ENCODE peak calls at places on chromosomes 4 and X, in five cellular contexts. Z is NCI-H1105 treated with DMSO at 0.1 percent for 48 hours; X is LHCN-M2; A is stimulated activated CD4-positive, alpha-beta T cell treated with anti-CD3 and anti-CD28 coated beads, TNF-alpha, amount 100 ng/mL, for 4 hours; T is endothelial cell. Y is an unnamed sample.

GRCh38 chr4:27189683-27190082 is 329.0 kb downstream of the STIM2 start:
- DNase-seq in Z (no peak), X (no peak), A (no peak), T (no peak), Y (no peak)

GRCh38 chrX:31679861-31680260 is 608.0 kb upstream of the FTHL17 start:
- DNase-seq in Z (no peak), X (peak), A (no peak), T (no peak), Y (no peak)

GRCh38 chrX:32455704-32456103 is 755.6 kb downstream of the DMD start:
- DNase-seq in Z (no peak), X (no peak), A (no peak), T (no peak), Y (no peak)

GRCh38 chr4:52612341-52612740 is 46.8 kb downstream of the USP46 start:
- DNase-seq in Z (no peak), X (no peak), A (no peak), T (no peak), Y (no peak)

GRCh38 chr4:173213296-173213695 is 44.7 kb downstream of the GALNT7 start:
- DNase-seq in Z (no peak), X (no peak), A (no peak), T (no peak), Y (no peak)

GRCh38 chrX:11435568-11435967 is 142.4 kb downstream of the AMELX start:
- DNase-seq in Z (no peak), X (peak), A (no peak), T (no peak), Y (no peak)

GRCh38 chr4:6499241-6499605 is 26.8 kb upstream of the PPP2R2C start:
- DNase-seq in Z (no peak), X (no peak), A (no peak), T (no peak), Y (no peak)

GRCh38 chr4:26911254-26911653 is 50.6 kb downstream of the STIM2 start:
- DNase-seq in Z (no peak), X (no peak), A (no peak), T (no peak), Y (no peak)

GRCh38 chrX:81201692-81202412 is at the start of the genes HMGN5 and SH3BGRL:
- DNase-seq in Z (peak), X (peak), A (peak), T (peak), Y (peak)

GRCh38 chr4:31366041-31366440 is 645.9 kb downstream of the PCDH7 start:
- DNase-seq in Z (no peak), X (peak), A (no peak), T (no peak), Y (no peak)

GRCh38 chr4:11106769-11107168 is 321.9 kb downstream of the HS3ST1 start:
- DNase-seq in Z (no peak), X (no peak), A (no peak), T (no peak), Y (no peak)